ENCODE peak calls at places on chromosomes 7 and 10, in five cellular contexts. D is AML-193, C is T-helper 2 cell, L is neural crest cell, W is pons. Q is an unnamed sample.

GRCh38 chr10:68208424-68209042 is 23.4 kb downstream of the ATOH7 start:
- DNase-seq in D (peak), C (no peak), L (peak), W (peak), Q (no peak)

GRCh38 chr10:94005050-94005449 is 11.3 kb downstream of the PLCE1 start:
- DNase-seq in D (no peak), C (no peak), L (no peak), W (no peak), Q (no peak)

GRCh38 chr10:18290651-18291313 is 150.6 kb downstream of the CACNB2 start:
- DNase-seq in D (no peak), C (no peak), L (no peak), W (no peak), Q (no peak)

GRCh38 chr10:132098539-132099421 is 33.0 kb downstream of the JAKMIP3 start:
- DNase-seq in D (no peak), C (no peak), L (no peak), W (no peak), Q (no peak)

GRCh38 chr7:19051767-19052375 is 65.6 kb downstream of the TWIST1 start:
- DNase-seq in D (peak), C (no peak), L (peak), W (no peak), Q (no peak)

GRCh38 chr10:33722067-33722466 is 387.6 kb upstream of the NRP1 start:
- DNase-seq in D (no peak), C (no peak), L (no peak), W (no peak), Q (no peak)

GRCh38 chr7:155886391-155887173 is 74.3 kb upstream of the SHH start:
- DNase-seq in D (no peak), C (no peak), L (no peak), W (no peak), Q (no peak)

GRCh38 chr7:155881471-155882350 is 69.4 kb upstream of the SHH start:
- DNase-seq in D (no peak), C (no peak), L (no peak), W (no peak), Q (no peak)

GRCh38 chr10:499991-500390 is 189.5 kb downstream of the DIP2C start:
- DNase-seq in D (no peak), C (no peak), L (no peak), W (no peak), Q (no peak)